ENCODE peak calls at places on chromosomes 1 and 21, in six cellular contexts. Z is HFF-Myc; J is body of pancreas; N is cardiac fibroblast; X is activated CD4-positive, CD25-positive, alpha-beta regulatory T cell treated with anti-CD3 and anti-CD28 coated beads, Interleukin-2, amount 50 U/mL, for 72 hours; L is astrocyte of the cerebellum. T is an unnamed sample.

GRCh38 chr1:205774277-205775014 is 836 bp downstream of the RAB29 start:
- DNase-seq in N (peak), J (no peak), L (no peak), Z (no peak), X (peak), T (no peak)

GRCh38 chr1:35506960-35507901 is 50.0 kb downstream of the KIAA0319L start:
- DNase-seq in N (no peak), X (no peak), J (no peak), L (no peak), Z (no peak), T (no peak)

GRCh38 chr1:20691872-20692271 is 25.9 kb downstream of the KIF17 start:
- DNase-seq in Z (no peak), L (no peak), N (no peak), J (no peak), X (no peak), T (no peak)

GRCh38 chr21:43645414-43645891 is 13.8 kb downstream of the HSF2BP start:
- DNase-seq in N (peak), Z (peak), L (peak), J (peak), X (no peak), T (peak)

GRCh38 chr21:31732891-31733520 is 1.1 kb upstream of the SCAF4 start:
- DNase-seq in X (peak), J (peak), N (peak), L (no peak), Z (no peak), T (no peak)

GRCh38 chr1:78348526-78349284 is 142.1 kb upstream of the PTGFR start:
- DNase-seq in N (peak), Z (no peak), J (no peak), X (no peak), L (no peak), T (no peak)

GRCh38 chr21:39854572-39854971 is 12.7 kb upstream of the PCP4 start:
- DNase-seq in N (no peak), J (no peak), Z (no peak), L (no peak), X (no peak), T (no peak)

GRCh38 chr1:48823161-48823560 is 46.5 kb upstream of the BEND5 start:
- DNase-seq in X (no peak), L (no peak), Z (no peak), N (no peak), J (peak), T (no peak)

GRCh38 chr1:113101588-113101987 is 28.6 kb downstream of the LRIG2 start:
- DNase-seq in N (peak), Z (no peak), J (no peak), L (no peak), X (no peak), T (no peak)

GRCh38 chr1:162861101-162861500 is at the start of gene CCDC190:
- DNase-seq in J (no peak), L (no peak), X (no peak), Z (no peak), N (peak), T (no peak)

GRCh38 chr1:224616761-224617409 is 768 bp downstream of the CNIH3 start:
- DNase-seq in X (no peak), J (no peak), N (no peak), L (no peak), Z (no peak), T (no peak)

GRCh38 chr1:62417351-62417999 is 19.4 kb upstream of the USP1 start:
- DNase-seq in L (no peak), X (no peak), J (no peak), Z (no peak), N (no peak), T (no peak)

GRCh38 chr1:55584521-55585401 is 369.6 kb upstream of the USP24 start:
- DNase-seq in J (no peak), L (peak), X (no peak), N (peak), Z (no peak), T (no peak)

GRCh38 chr1:230749150-230749549 is 2.0 kb downstream of the CAPN9 start:
- DNase-seq in Z (no peak), L (no peak), J (no peak), X (no peak), N (no peak), T (no peak)

GRCh38 chr1:170133663-170134062 is 12.1 kb upstream of the NTMT2 start:
- DNase-seq in J (no peak), Z (no peak), L (no peak), X (no peak), N (no peak), T (no peak)

GRCh38 chr1:7680791-7681165 is 90.3 kb upstream of the VAMP3 start:
- DNase-seq in N (no peak), J (no peak), Z (no peak), L (no peak), X (no peak), T (no peak)

GRCh38 chr1:62407398-62408009 is 29.3 kb upstream of the USP1 start:
- DNase-seq in L (peak), J (no peak), N (peak), Z (peak), X (no peak), T (no peak)

GRCh38 chr1:160761886-160762285 is 22.8 kb downstream of the SLAMF7 start:
- DNase-seq in X (no peak), L (no peak), N (peak), Z (no peak), J (no peak), T (no peak)

GRCh38 chr1:170063109-170063826 is 11.2 kb downstream of the KIFAP3 start:
- DNase-seq in L (no peak), Z (no peak), X (no peak), J (no peak), N (no peak), T (no peak)

T was measured in tibial nerve.